ENCODE peak calls at places on chromosomes 1 and 21, in four cellular contexts. One of them, this sample, is unnamed. For H3K4me1, the result is how much of the 10 kb centered on the place peaks cover.

GRCh38 chr1:68223714-68224113 is 8.6 kb downstream of the WLS start:
- DNase-seq in naive thymus-derived CD4-positive, alpha-beta T cell: no peak
- DNase-seq in right lobe of liver: no peak
- DNase-seq in stomach: no peak
- DNase-seq in this sample: no peak

GRCh38 chr1:229116114-229116513 is 154.8 kb upstream of the RAB4A start:
- DNase-seq in naive thymus-derived CD4-positive, alpha-beta T cell: no peak
- DNase-seq in right lobe of liver: no peak
- DNase-seq in stomach: no peak
- DNase-seq in this sample: peak

GRCh38 chr1:29259802-29260441 is 23.6 kb downstream of the PTPRU start:
- DNase-seq in naive thymus-derived CD4-positive, alpha-beta T cell: peak
- DNase-seq in right lobe of liver: peak
- DNase-seq in stomach: peak
- DNase-seq in this sample: no peak

GRCh38 chr1:233367057-233367759 is 39.7 kb downstream of the MAP3K21 start:
- DNase-seq in naive thymus-derived CD4-positive, alpha-beta T cell: no peak
- DNase-seq in right lobe of liver: no peak
- DNase-seq in stomach: peak
- DNase-seq in this sample: no peak

GRCh38 chr1:48123647-48124046 is 98.9 kb upstream of the SLC5A9 start:
- DNase-seq in naive thymus-derived CD4-positive, alpha-beta T cell: no peak
- DNase-seq in right lobe of liver: no peak
- DNase-seq in stomach: no peak
- DNase-seq in this sample: no peak

GRCh38 chr1:45097944-45098343 is 85.9 kb downstream of the UROD start:
- DNase-seq in naive thymus-derived CD4-positive, alpha-beta T cell: no peak
- DNase-seq in right lobe of liver: no peak
- DNase-seq in stomach: no peak
- DNase-seq in this sample: no peak

GRCh38 chr1:113531321-113531720 is 141.0 kb downstream of the MAGI3 start:
- DNase-seq in naive thymus-derived CD4-positive, alpha-beta T cell: no peak
- DNase-seq in right lobe of liver: no peak
- DNase-seq in stomach: no peak
- DNase-seq in this sample: no peak

GRCh38 chr1:236407059-236407458 is 13.0 kb downstream of the EDARADD start:
- DNase-seq in naive thymus-derived CD4-positive, alpha-beta T cell: no peak
- DNase-seq in right lobe of liver: no peak
- DNase-seq in stomach: no peak
- DNase-seq in this sample: no peak

GRCh38 chr1:234479866-234480265 is 887 bp upstream of the TARBP1 start:
- DNase-seq in naive thymus-derived CD4-positive, alpha-beta T cell: no peak
- DNase-seq in right lobe of liver: no peak
- DNase-seq in stomach: no peak
- DNase-seq in this sample: no peak

GRCh38 chr1:38923607-38924006 is 18.0 kb downstream of the RHBDL2 start:
- DNase-seq in naive thymus-derived CD4-positive, alpha-beta T cell: no peak
- DNase-seq in right lobe of liver: no peak
- DNase-seq in stomach: peak
- DNase-seq in this sample: no peak

GRCh38 chr1:162471290-162471853 is 26.2 kb upstream of the UHMK1 start:
- DNase-seq in naive thymus-derived CD4-positive, alpha-beta T cell: no peak
- DNase-seq in right lobe of liver: no peak
- DNase-seq in stomach: no peak
- DNase-seq in this sample: no peak

GRCh38 chr1:86394416-86394815 is 1.7 kb downstream of the ODF2L start:
- DNase-seq in naive thymus-derived CD4-positive, alpha-beta T cell: no peak
- DNase-seq in right lobe of liver: no peak
- DNase-seq in stomach: no peak
- DNase-seq in this sample: no peak

GRCh38 chr1:10899490-10900264 is 103.2 kb upstream of the CASZ1 start:
- DNase-seq in naive thymus-derived CD4-positive, alpha-beta T cell: no peak
- DNase-seq in right lobe of liver: no peak
- DNase-seq in stomach: no peak
- DNase-seq in this sample: peak

GRCh38 chr1:226761322-226761721 is 22.2 kb upstream of the ITPKB start:
- DNase-seq in naive thymus-derived CD4-positive, alpha-beta T cell: no peak
- DNase-seq in right lobe of liver: no peak
- DNase-seq in stomach: no peak
- DNase-seq in this sample: no peak

GRCh38 chr1:68313736-68314594 is 81.6 kb upstream of the WLS start:
- DNase-seq in naive thymus-derived CD4-positive, alpha-beta T cell: no peak
- DNase-seq in right lobe of liver: no peak
- DNase-seq in stomach: no peak
- DNase-seq in this sample: no peak

GRCh38 chr1:234702342-234703000 is 92.5 kb upstream of the IRF2BP2 start:
- DNase-seq in naive thymus-derived CD4-positive, alpha-beta T cell: no peak
- DNase-seq in right lobe of liver: no peak
- DNase-seq in stomach: no peak
- DNase-seq in this sample: no peak

GRCh38 chr21:22961248-22961647 is 1963.0 kb downstream of the NCAM2 start:
- DNase-seq in naive thymus-derived CD4-positive, alpha-beta T cell: no peak
- DNase-seq in right lobe of liver: no peak
- DNase-seq in stomach: no peak
- DNase-seq in this sample: no peak

GRCh38 chr1:45423907-45424678 is 66.9 kb downstream of the TESK2 start:
- DNase-seq in naive thymus-derived CD4-positive, alpha-beta T cell: no peak
- DNase-seq in right lobe of liver: no peak
- DNase-seq in stomach: no peak
- DNase-seq in this sample: no peak

GRCh38 chr1:109933856-109934711 is 23.4 kb downstream of the CSF1 start:
- DNase-seq in naive thymus-derived CD4-positive, alpha-beta T cell: no peak
- DNase-seq in right lobe of liver: peak
- DNase-seq in stomach: peak
- DNase-seq in this sample: peak

DNA sequence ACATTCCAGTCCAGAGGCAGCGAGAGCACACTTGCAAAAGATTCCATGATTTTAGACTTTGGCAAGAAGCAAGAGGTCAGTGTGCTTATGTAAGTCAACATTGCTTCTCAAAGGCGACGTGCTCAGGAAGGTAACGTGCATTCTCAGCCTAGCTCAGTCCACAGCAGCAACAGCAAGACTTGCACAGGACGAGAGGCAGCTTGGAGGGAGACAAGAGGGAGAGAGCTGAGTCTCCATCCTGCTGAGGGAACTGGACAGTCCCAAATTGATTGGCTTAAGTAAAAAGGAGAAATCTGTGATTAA is 56.5 kb downstream of the PTP4A2 start:
- DNase-seq in naive thymus-derived CD4-positive, alpha-beta T cell: no peak
- DNase-seq in right lobe of liver: no peak
- DNase-seq in stomach: peak
- DNase-seq in this sample: no peak
- H3K4me1 ChIP-seq in naive thymus-derived CD4-positive, alpha-beta T cell: under half
- H3K4me1 ChIP-seq in right lobe of liver: under half
- H3K4me1 ChIP-seq in stomach: under half
- H3K4me1 ChIP-seq in this sample: under half

GRCh38 chr1:85245891-85246290 is 13.6 kb downstream of the C1orf52 start:
- DNase-seq in naive thymus-derived CD4-positive, alpha-beta T cell: no peak
- DNase-seq in right lobe of liver: no peak
- DNase-seq in stomach: no peak
- DNase-seq in this sample: no peak
- H3K27ac ChIP-seq in naive thymus-derived CD4-positive, alpha-beta T cell: no peak
- H3K27ac ChIP-seq in right lobe of liver: no peak
- H3K27ac ChIP-seq in stomach: no peak
- H3K27ac ChIP-seq in this sample: no peak

DNA sequence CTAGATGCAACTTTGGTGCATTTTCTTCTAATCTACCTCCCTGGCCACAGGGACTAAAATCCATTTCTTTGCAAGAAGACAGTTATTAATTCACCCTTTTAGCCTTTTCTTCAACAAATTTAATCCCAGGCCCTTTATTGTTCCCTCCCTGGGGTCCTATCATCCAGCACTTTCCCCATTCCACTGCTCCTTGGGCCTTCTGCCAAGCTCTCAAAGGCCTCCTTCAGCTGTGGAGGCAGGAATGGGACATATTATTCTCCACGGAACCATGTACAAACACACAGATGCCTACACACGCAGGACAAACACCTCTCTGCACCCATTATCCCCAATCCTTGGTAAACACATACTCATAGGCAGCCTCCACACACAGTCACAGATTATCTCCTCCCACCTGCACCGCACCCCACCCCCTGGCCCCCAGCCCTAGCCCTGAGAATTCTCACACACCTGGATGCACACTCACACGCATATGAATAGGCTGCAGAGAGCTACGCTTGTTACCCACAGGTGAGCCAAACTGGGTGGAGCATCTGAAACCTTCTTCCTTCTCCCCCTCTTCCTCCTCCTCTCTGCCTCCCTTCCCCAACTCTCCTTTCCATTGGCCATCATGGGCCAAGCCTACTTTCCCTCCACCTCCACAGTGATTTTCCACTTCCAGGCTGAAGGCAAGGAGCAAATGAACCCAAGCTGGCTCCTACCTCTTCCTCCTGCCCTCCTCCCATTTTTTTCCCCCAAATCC is 11.7 kb downstream of the TAGLN2 start:
- DNase-seq in naive thymus-derived CD4-positive, alpha-beta T cell: no peak
- DNase-seq in right lobe of liver: no peak
- DNase-seq in stomach: peak
- DNase-seq in this sample: peak
- H3K4me1 ChIP-seq in naive thymus-derived CD4-positive, alpha-beta T cell: under half
- H3K4me1 ChIP-seq in right lobe of liver: under half
- H3K4me1 ChIP-seq in stomach: half or more
- H3K4me1 ChIP-seq in this sample: under half

DNA sequence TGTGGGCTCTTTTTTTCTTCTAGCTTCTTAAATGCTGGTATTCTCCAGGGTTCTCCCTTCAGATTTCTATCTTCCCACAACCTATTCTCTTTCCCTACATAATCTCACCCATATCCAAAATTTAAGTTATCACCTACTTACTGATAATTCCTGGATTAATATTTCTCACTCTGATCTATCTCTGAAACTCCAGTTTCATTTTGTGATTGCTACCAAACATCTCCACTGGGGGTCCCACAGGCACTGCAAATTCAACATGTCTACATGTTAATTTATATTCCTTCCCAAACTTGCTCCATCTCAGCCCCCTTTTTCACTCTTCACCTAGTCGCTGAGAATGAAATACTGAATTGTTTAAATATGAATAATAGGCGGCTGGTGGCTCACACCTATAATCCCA is 9.9 kb upstream of the C1orf141 start:
- DNase-seq in naive thymus-derived CD4-positive, alpha-beta T cell: peak
- DNase-seq in right lobe of liver: no peak
- DNase-seq in stomach: no peak
- DNase-seq in this sample: no peak
- H3K27ac ChIP-seq in naive thymus-derived CD4-positive, alpha-beta T cell: no peak
- H3K27ac ChIP-seq in right lobe of liver: no peak
- H3K27ac ChIP-seq in stomach: no peak
- H3K27ac ChIP-seq in this sample: no peak

DNA sequence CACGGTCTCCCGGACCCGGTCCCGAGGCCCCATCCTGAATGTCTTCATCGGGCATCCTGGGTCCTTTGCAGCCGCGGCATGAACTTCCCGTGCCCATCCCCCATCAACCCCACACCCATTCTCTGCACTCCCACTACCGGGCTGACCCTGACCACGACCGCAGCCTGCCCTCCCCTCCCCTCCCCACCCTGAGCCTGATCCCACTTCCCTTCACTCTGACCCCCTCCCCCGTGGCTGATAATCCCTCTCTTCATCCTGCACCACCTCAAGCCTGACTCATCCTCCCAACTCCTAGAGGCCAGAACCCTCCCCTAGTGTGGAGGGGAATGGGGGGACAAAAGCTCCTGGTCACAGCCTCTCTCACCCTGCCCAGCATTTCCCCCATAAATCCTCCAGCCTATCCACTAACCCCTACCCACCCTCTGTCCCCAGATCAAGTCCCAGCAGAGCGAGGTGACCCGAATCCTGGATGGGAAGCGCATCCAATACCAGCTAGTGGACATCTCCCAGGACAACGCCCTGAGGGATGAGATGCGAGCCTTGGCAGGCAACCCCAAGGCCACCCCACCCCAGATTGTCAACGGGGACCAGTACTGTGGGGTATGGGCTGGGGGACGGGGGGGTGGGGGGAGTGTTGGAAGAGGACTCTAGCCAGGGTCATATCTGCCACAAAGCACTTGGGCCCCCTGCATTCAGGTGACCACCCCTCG is 602 bp downstream of the SH3BGRL3 start:
- DNase-seq in naive thymus-derived CD4-positive, alpha-beta T cell: no peak
- DNase-seq in right lobe of liver: no peak
- DNase-seq in stomach: peak
- DNase-seq in this sample: peak
- H3K4me1 ChIP-seq in naive thymus-derived CD4-positive, alpha-beta T cell: half or more
- H3K4me1 ChIP-seq in right lobe of liver: under half
- H3K4me1 ChIP-seq in stomach: half or more
- H3K4me1 ChIP-seq in this sample: under half

GRCh38 chr1:206953626-206954025 is 7.4 kb upstream of the PIGR start:
- DNase-seq in naive thymus-derived CD4-positive, alpha-beta T cell: no peak
- DNase-seq in right lobe of liver: no peak
- DNase-seq in stomach: peak
- DNase-seq in this sample: no peak

GRCh38 chr1:206955476-206956312 is 9.4 kb upstream of the PIGR start:
- DNase-seq in naive thymus-derived CD4-positive, alpha-beta T cell: no peak
- DNase-seq in right lobe of liver: peak
- DNase-seq in stomach: peak
- DNase-seq in this sample: no peak

GRCh38 chr1:206953126-206953525 is 6.9 kb upstream of the PIGR start:
- DNase-seq in naive thymus-derived CD4-positive, alpha-beta T cell: no peak
- DNase-seq in right lobe of liver: no peak
- DNase-seq in stomach: peak
- DNase-seq in this sample: no peak

GRCh38 chr1:206956313-206956597 is 10.0 kb upstream of the PIGR start:
- DNase-seq in naive thymus-derived CD4-positive, alpha-beta T cell: no peak
- DNase-seq in right lobe of liver: no peak
- DNase-seq in stomach: no peak
- DNase-seq in this sample: no peak

DNA sequence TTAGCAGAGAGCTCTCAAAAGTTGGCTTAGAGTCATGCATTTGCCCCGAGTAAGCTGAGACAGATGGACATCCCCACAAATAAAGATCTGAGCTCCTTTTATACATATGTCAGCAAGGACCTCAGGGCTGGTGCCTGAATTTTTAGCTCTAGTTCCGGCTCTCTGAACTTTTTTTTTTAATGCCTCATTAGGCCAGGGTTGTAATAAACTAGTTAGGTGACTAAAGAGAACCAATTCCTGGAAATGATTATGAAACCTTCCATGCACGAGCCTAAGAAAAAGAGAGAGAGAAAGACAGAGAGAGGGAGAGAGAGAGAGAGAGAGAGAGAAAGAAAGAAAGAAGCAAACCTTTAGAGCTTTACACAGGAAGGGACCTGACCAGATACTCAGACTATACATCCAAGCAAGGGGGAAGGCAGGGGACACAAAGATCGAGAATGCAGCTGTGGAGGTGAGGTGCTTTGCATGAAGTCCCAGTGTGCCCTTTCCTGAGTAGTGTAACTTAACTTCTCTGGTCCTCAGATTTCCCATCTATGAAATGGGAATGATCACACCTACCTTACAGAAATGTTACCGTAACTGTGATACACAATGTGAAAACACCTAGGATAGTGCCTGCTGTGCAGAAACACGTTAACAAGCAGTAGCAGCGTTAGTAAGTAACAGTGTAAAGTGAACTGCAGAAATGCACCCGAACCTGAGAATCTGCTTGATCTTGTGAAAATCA is 8.5 kb upstream of the PIGR start:
- DNase-seq in naive thymus-derived CD4-positive, alpha-beta T cell: no peak
- DNase-seq in right lobe of liver: no peak
- DNase-seq in stomach: no peak
- DNase-seq in this sample: no peak
- H3K27ac ChIP-seq in naive thymus-derived CD4-positive, alpha-beta T cell: no peak
- H3K27ac ChIP-seq in right lobe of liver: peak
- H3K27ac ChIP-seq in stomach: peak
- H3K27ac ChIP-seq in this sample: no peak